ENCODE peak calls at places on chromosomes 5 and 9, in five cellular contexts. Y is heart left ventricle; F is left ventricle myocardium inferior; L is effector memory CD4-positive, alpha-beta T cell; I is body of pancreas. V is an unnamed sample.
A peak's percentile ranks its signal among the peaks of the same experiment; 100 is the strongest.

GRCh38 chr5:138536665-138537315 is 6.2 kb downstream of the ETF1 start:
- DNase-seq in Y (no peak), F (no peak), L (no peak), I (no peak), V (no peak)

GRCh38 chr5:7756453-7756852 is 94.5 kb downstream of the CFAP90 start:
- DNase-seq in Y (no peak), F (no peak), L (no peak), I (no peak), V (no peak)

GRCh38 chr5:148841519-148841918 is 15.1 kb downstream of the ADRB2 start:
- DNase-seq in Y (no peak), F (no peak), L (no peak), I (no peak), V (no peak)

GRCh38 chr9:116002624-116003023 is 151.0 kb upstream of the PAPPA start:
- DNase-seq in Y (no peak), F (no peak), L (no peak), I (no peak), V (no peak)

GRCh38 chr5:77305921-77306320 is 95.4 kb downstream of the PDE8B start:
- DNase-seq in Y (no peak), F (no peak), L (no peak), I (no peak), V (no peak)

GRCh38 chr9:15310448-15310847 is 3.4 kb upstream of the TTC39B start:
- DNase-seq in Y (no peak), F (no peak), L (no peak), I (no peak), V (no peak)

GRCh38 chr9:12794024-12794799 is 19.4 kb downstream of the LURAP1L start:
- DNase-seq in Y (no peak), F (no peak), L (no peak), I (no peak), V (no peak)

GRCh38 chr5:147391781-147392180 is 118.1 kb downstream of the DPYSL3 start:
- DNase-seq in Y (no peak), F (no peak), L (no peak), I (peak; percentile 49), V (no peak)

GRCh38 chr9:18969095-18969494 is 63.9 kb downstream of the SAXO1 start:
- DNase-seq in Y (no peak), F (no peak), L (no peak), I (no peak), V (no peak)

GRCh38 chr9:135334953-135335460 is 144.6 kb upstream of the PPP1R26 start:
- DNase-seq in Y (peak; percentile 10), F (no peak), L (no peak), I (no peak), V (no peak)

GRCh38 chr9:128294142-128294541 is 18.1 kb downstream of the SWI5 start:
- DNase-seq in Y (no peak), F (no peak), L (no peak), I (no peak), V (no peak)

GRCh38 chr5:180632768-180633167 is 16.6 kb downstream of the FLT4 start:
- DNase-seq in Y (no peak), F (no peak), L (no peak), I (peak; percentile 10), V (no peak)

GRCh38 chr5:75753182-75753581 is 35.9 kb upstream of the POC5 start:
- DNase-seq in Y (no peak), F (no peak), L (no peak), I (no peak), V (no peak)

GRCh38 chr5:178131446-178131996 is 707 bp downstream of the RMND5B start:
- DNase-seq in Y (no peak), F (no peak), L (no peak), I (no peak), V (no peak)

GRCh38 chr5:69416180-69416579 is 1.3 kb downstream of the MARVELD2 start:
- DNase-seq in Y (no peak), F (no peak), L (no peak), I (no peak), V (no peak)

GRCh38 chr9:91642771-91643170 is 219.1 kb upstream of the NFIL3 start:
- DNase-seq in Y (no peak), F (no peak), L (no peak), I (no peak), V (no peak)

GRCh38 chr9:110069326-110070248 is 138.4 kb downstream of the C9orf152 start:
- DNase-seq in Y (peak; percentile 54), F (no peak), L (no peak), I (no peak), V (no peak)

GRCh38 chr9:19233344-19233743 is 2.9 kb downstream of the DENND4C start:
- DNase-seq in Y (no peak), F (no peak), L (no peak), I (no peak), V (no peak)

GRCh38 chr5:137604348-137605095 is 105.4 kb upstream of the SPOCK1 start:
- DNase-seq in Y (no peak), F (no peak), L (no peak), I (no peak), V (no peak)

GRCh38 chr5:86337667-86338460 is 279.9 kb upstream of the COX7C start:
- DNase-seq in Y (no peak), F (no peak), L (no peak), I (no peak), V (no peak)

GRCh38 chr5:31617867-31618266 is 21.1 kb upstream of the PDZD2 start:
- DNase-seq in Y (no peak), F (no peak), L (no peak), I (no peak), V (no peak)

GRCh38 chr9:26165426-26165825 is 487.2 kb upstream of the TUSC1 start:
- DNase-seq in Y (no peak), F (no peak), L (no peak), I (no peak), V (no peak)

GRCh38 chr9:23622396-23622795 is 203.6 kb downstream of the ELAVL2 start:
- DNase-seq in Y (no peak), F (no peak), L (no peak), I (no peak), V (no peak)

GRCh38 chr9:124350485-124351263 is 64.6 kb downstream of the PSMB7 start:
- DNase-seq in Y (no peak), F (no peak), L (no peak), I (no peak), V (no peak)

GRCh38 chr5:95870105-95870672 is 47.7 kb upstream of the GLRX start:
- DNase-seq in Y (no peak), F (no peak), L (no peak), I (no peak), V (no peak)

GRCh38 chr9:69340631-69341030 is 15.6 kb downstream of the ENTREP1 start:
- DNase-seq in Y (no peak), F (no peak), L (no peak), I (no peak), V (no peak)

GRCh38 chr5:139078345-139078744 is 119.8 kb downstream of the SIL1 start:
- DNase-seq in Y (no peak), F (no peak), L (no peak), I (no peak), V (no peak)

GRCh38 chr5:180568914-180569313 is 22.4 kb downstream of the SCGB3A1 start:
- DNase-seq in Y (no peak), F (no peak), L (no peak), I (no peak), V (no peak)

GRCh38 chr9:113622600-113623400 is 159.3 kb downstream of the RGS3 start:
- DNase-seq in Y (peak; percentile 37), F (no peak), L (no peak), I (peak; percentile 51), V (no peak)

GRCh38 chr5:82719368-82719767 is 357.8 kb downstream of the TMEM167A start:
- DNase-seq in Y (peak; percentile 20), F (no peak), L (no peak), I (no peak), V (no peak)

GRCh38 chr9:125472926-125473701 is 211.5 kb downstream of the GAPVD1 start:
- DNase-seq in Y (peak; percentile 43), F (peak; percentile 34), L (no peak), I (no peak), V (no peak)

GRCh38 chr9:13144176-13144820 is 135.2 kb downstream of the MPDZ start:
- DNase-seq in Y (no peak), F (no peak), L (no peak), I (no peak), V (no peak)

GRCh38 chr9:100686420-100686819 is 108.5 kb downstream of the CAVIN4 start:
- DNase-seq in Y (no peak), F (no peak), L (no peak), I (no peak), V (no peak)

DNA sequence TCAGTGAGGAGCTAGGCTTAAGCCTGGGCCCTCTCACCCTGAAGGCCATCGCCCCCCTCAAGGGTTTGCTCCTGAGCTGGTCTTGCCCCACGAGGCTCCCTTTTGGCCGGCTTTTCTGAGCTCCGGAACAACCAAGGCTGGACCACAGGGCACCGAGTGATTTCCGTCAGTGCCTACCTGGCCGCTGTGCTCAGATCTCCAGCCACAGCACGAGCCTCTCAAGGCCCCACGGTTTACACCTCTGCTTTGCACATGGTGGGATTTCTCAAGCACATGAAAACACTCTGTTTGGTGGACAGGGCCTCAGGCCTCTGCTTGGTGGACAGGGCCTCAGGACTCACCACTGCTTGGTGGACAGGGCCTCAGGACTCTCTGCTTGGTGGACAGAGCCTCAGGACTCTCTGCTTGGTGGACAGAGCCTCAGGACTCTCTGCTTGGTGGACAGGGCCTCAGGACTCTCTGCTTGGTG is 15.8 kb downstream of the CLPTM1L start:
- DNase-seq in Y (no peak), F (no peak), L (no peak), I (no peak), V (no peak)
- H3K27ac ChIP-seq in Y (no peak overlapping the region), F (no peak overlapping the region), L (no peak overlapping the region), I (no peak overlapping the region), V (no peak overlapping the region)

GRCh38 chr5:90066920-90067319 is 342.6 kb downstream of the CETN3 start:
- DNase-seq in Y (no peak), F (no peak), L (no peak), I (no peak), V (no peak)
- H3K4me3 ChIP-seq in Y (no peak overlapping the region), F (no peak overlapping the region), L (no peak overlapping the region), I (no peak overlapping the region), V (no peak overlapping the region)

DNA sequence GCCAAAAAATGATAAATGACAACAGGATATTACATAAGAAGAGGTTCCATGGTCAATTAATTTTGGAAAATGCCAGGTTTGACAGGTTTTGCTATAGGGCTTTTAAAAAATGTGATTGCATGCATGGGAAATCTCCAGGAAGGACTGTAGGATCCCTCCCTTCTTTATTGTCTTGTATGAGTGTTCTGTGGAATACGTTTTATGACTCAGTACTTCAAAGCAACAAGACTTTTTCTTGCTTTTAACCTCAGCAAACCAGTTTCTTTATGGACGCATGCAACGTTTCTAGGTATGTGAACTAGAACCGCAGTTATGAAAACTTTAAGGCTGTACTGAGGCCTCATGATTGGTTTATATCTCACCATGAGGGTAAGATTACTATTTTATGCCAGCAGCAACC is 76.6 kb upstream of the NTRK2 start:
- DNase-seq in Y (no peak), F (no peak), L (no peak), I (no peak), V (no peak)
- H3K27me3 ChIP-seq in Y (no peaks in the 10 kb centered on the region), F (peaks cover 9% of the 10 kb centered on the region), L (no peaks in the 10 kb centered on the region), I (no peaks in the 10 kb centered on the region), V (no peaks in the 10 kb centered on the region)

DNA sequence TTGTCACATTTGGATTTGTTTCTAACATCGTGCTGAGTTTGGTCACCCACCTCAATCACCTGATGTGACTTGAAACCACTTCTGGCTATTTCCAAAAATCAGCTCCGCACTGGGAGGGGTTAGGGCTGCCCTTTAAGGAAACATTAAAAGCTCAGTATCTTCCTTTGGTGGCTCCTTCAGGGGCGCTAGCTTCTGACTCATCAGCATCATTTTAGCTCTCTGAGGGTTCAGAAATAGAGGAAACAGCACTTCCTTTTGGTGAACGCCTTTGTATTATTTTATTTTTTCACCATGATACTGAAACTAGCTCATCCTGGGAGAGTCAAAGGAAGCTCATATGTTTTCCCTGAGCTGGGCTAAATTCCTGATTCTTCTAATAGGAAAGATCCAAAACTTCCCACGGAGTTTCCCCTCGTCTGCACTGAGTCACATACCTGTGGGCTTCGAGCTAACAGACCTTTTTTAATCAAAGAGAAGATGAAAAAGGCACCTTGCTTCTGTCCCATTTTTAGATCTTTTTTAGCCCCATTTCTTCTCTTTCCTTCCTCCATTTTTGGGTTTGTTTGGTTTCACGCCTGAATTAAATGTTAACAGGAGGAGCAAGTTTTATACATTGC is 48.2 kb downstream of the ROPN1L start:
- DNase-seq in Y (no peak), F (no peak), L (no peak), I (no peak), V (no peak)
- H3K27ac ChIP-seq in Y (no peak overlapping the region), F (peak overlapping the region; percentile 64), L (no peak overlapping the region), I (no peak overlapping the region), V (no peak overlapping the region)

V was measured in CD8-positive, alpha-beta memory T cell.